ENCODE peak calls at places on chromosomes 13 and 19, in six cellular contexts. One of them, this sample, is unnamed. For H3K4me1, the result is how much of the 10 kb centered on the place peaks cover.

GRCh38 chr13:92158335-92158734 is 759.9 kb downstream of the GPC5 start:
- DNase-seq in heart right ventricle: no peak
- DNase-seq in GM23248: peak
- DNase-seq in CD4-positive, CD25-positive, alpha-beta regulatory T cell: no peak
- DNase-seq in mucosa of descending colon: no peak
- DNase-seq in fibroblast of lung: peak
- DNase-seq in this sample: no peak

GRCh38 chr13:107713314-107713713 is 502.0 kb downstream of the LIG4 start:
- DNase-seq in heart right ventricle: no peak
- DNase-seq in GM23248: peak
- DNase-seq in CD4-positive, CD25-positive, alpha-beta regulatory T cell: no peak
- DNase-seq in mucosa of descending colon: no peak
- DNase-seq in fibroblast of lung: peak
- DNase-seq in this sample: no peak

GRCh38 chr13:46905249-46905648 is 8.4 kb upstream of the HTR2A start:
- DNase-seq in heart right ventricle: no peak
- DNase-seq in GM23248: peak
- DNase-seq in CD4-positive, CD25-positive, alpha-beta regulatory T cell: no peak
- DNase-seq in mucosa of descending colon: no peak
- DNase-seq in fibroblast of lung: no peak
- DNase-seq in this sample: no peak

GRCh38 chr19:49677901-49678674 is 1.0 kb downstream of the PRMT1 start:
- DNase-seq in heart right ventricle: peak
- DNase-seq in GM23248: peak
- DNase-seq in CD4-positive, CD25-positive, alpha-beta regulatory T cell: peak
- DNase-seq in mucosa of descending colon: peak
- DNase-seq in fibroblast of lung: peak
- DNase-seq in this sample: peak

GRCh38 chr13:43227721-43228120 is 204.3 kb downstream of the DNAJC15 start:
- DNase-seq in heart right ventricle: no peak
- DNase-seq in GM23248: peak
- DNase-seq in CD4-positive, CD25-positive, alpha-beta regulatory T cell: no peak
- DNase-seq in mucosa of descending colon: no peak
- DNase-seq in fibroblast of lung: peak
- DNase-seq in this sample: no peak

GRCh38 chr19:16041571-16042386 is 34.5 kb upstream of the TPM4 start:
- DNase-seq in heart right ventricle: peak
- DNase-seq in GM23248: peak
- DNase-seq in CD4-positive, CD25-positive, alpha-beta regulatory T cell: peak
- DNase-seq in mucosa of descending colon: peak
- DNase-seq in fibroblast of lung: peak
- DNase-seq in this sample: peak

GRCh38 chr13:24106429-24106828 is 54.1 kb upstream of the SPATA13 start:
- DNase-seq in heart right ventricle: no peak
- DNase-seq in GM23248: no peak
- DNase-seq in CD4-positive, CD25-positive, alpha-beta regulatory T cell: no peak
- DNase-seq in mucosa of descending colon: no peak
- DNase-seq in fibroblast of lung: no peak
- DNase-seq in this sample: no peak

GRCh38 chr19:1446713-1447564 is 3.0 kb upstream of the APC2 start:
- DNase-seq in heart right ventricle: no peak
- DNase-seq in GM23248: peak
- DNase-seq in CD4-positive, CD25-positive, alpha-beta regulatory T cell: no peak
- DNase-seq in mucosa of descending colon: no peak
- DNase-seq in fibroblast of lung: no peak
- DNase-seq in this sample: no peak

GRCh38 chr19:44401108-44401786 is at the start of gene ZNF285:
- DNase-seq in heart right ventricle: peak
- DNase-seq in GM23248: peak
- DNase-seq in CD4-positive, CD25-positive, alpha-beta regulatory T cell: peak
- DNase-seq in mucosa of descending colon: peak
- DNase-seq in fibroblast of lung: peak
- DNase-seq in this sample: peak

GRCh38 chr19:46859637-46860124 is 1.1 kb upstream of the ARHGAP35 start:
- DNase-seq in heart right ventricle: peak
- DNase-seq in GM23248: peak
- DNase-seq in CD4-positive, CD25-positive, alpha-beta regulatory T cell: no peak
- DNase-seq in mucosa of descending colon: peak
- DNase-seq in fibroblast of lung: no peak
- DNase-seq in this sample: peak

GRCh38 chr19:45442927-45443461 is 19.3 kb upstream of the ERCC1 start:
- DNase-seq in heart right ventricle: peak
- DNase-seq in GM23248: peak
- DNase-seq in CD4-positive, CD25-positive, alpha-beta regulatory T cell: peak
- DNase-seq in mucosa of descending colon: peak
- DNase-seq in fibroblast of lung: peak
- DNase-seq in this sample: peak

GRCh38 chr13:40488869-40489391 is 177.5 kb downstream of the FOXO1 start:
- DNase-seq in heart right ventricle: no peak
- DNase-seq in GM23248: no peak
- DNase-seq in CD4-positive, CD25-positive, alpha-beta regulatory T cell: no peak
- DNase-seq in mucosa of descending colon: no peak
- DNase-seq in fibroblast of lung: no peak
- DNase-seq in this sample: no peak

GRCh38 chr19:3793799-3794198 is 7.6 kb upstream of the MATK start:
- DNase-seq in heart right ventricle: no peak
- DNase-seq in GM23248: no peak
- DNase-seq in CD4-positive, CD25-positive, alpha-beta regulatory T cell: no peak
- DNase-seq in mucosa of descending colon: no peak
- DNase-seq in fibroblast of lung: no peak
- DNase-seq in this sample: no peak

GRCh38 chr19:42606660-42607351 is 12.1 kb upstream of the CEACAM8 start:
- DNase-seq in heart right ventricle: no peak
- DNase-seq in GM23248: peak
- DNase-seq in CD4-positive, CD25-positive, alpha-beta regulatory T cell: peak
- DNase-seq in mucosa of descending colon: peak
- DNase-seq in fibroblast of lung: peak
- DNase-seq in this sample: no peak

GRCh38 chr19:49010453-49010852 is 6.4 kb downstream of the LHB start:
- DNase-seq in heart right ventricle: no peak
- DNase-seq in GM23248: no peak
- DNase-seq in CD4-positive, CD25-positive, alpha-beta regulatory T cell: no peak
- DNase-seq in mucosa of descending colon: no peak
- DNase-seq in fibroblast of lung: no peak
- DNase-seq in this sample: no peak

GRCh38 chr13:100565291-100565690 is 23.3 kb downstream of the GGACT start:
- DNase-seq in heart right ventricle: no peak
- DNase-seq in GM23248: no peak
- DNase-seq in CD4-positive, CD25-positive, alpha-beta regulatory T cell: no peak
- DNase-seq in mucosa of descending colon: no peak
- DNase-seq in fibroblast of lung: no peak
- DNase-seq in this sample: no peak

GRCh38 chr19:8445488-8446001 is 770 bp downstream of the HNRNPM start:
- DNase-seq in heart right ventricle: peak
- DNase-seq in GM23248: peak
- DNase-seq in CD4-positive, CD25-positive, alpha-beta regulatory T cell: no peak
- DNase-seq in mucosa of descending colon: peak
- DNase-seq in fibroblast of lung: peak
- DNase-seq in this sample: no peak

GRCh38 chr13:65293530-65294198 is 1936.5 kb downstream of the PCDH9 start:
- DNase-seq in heart right ventricle: no peak
- DNase-seq in GM23248: no peak
- DNase-seq in CD4-positive, CD25-positive, alpha-beta regulatory T cell: no peak
- DNase-seq in mucosa of descending colon: no peak
- DNase-seq in fibroblast of lung: no peak
- DNase-seq in this sample: no peak

GRCh38 chr19:42433503-42434260 is 6.5 kb upstream of the LIPE start:
- DNase-seq in heart right ventricle: peak
- DNase-seq in GM23248: peak
- DNase-seq in CD4-positive, CD25-positive, alpha-beta regulatory T cell: peak
- DNase-seq in mucosa of descending colon: peak
- DNase-seq in fibroblast of lung: no peak
- DNase-seq in this sample: peak

GRCh38 chr19:28509079-28509895 is 703.7 kb downstream of the UQCRFS1 start:
- DNase-seq in heart right ventricle: no peak
- DNase-seq in GM23248: no peak
- DNase-seq in CD4-positive, CD25-positive, alpha-beta regulatory T cell: no peak
- DNase-seq in mucosa of descending colon: no peak
- DNase-seq in fibroblast of lung: no peak
- DNase-seq in this sample: no peak

GRCh38 chr19:42325896-42326771 is 699 bp downstream of the MEGF8 start:
- DNase-seq in heart right ventricle: no peak
- DNase-seq in GM23248: peak
- DNase-seq in CD4-positive, CD25-positive, alpha-beta regulatory T cell: peak
- DNase-seq in mucosa of descending colon: peak
- DNase-seq in fibroblast of lung: no peak
- DNase-seq in this sample: no peak

GRCh38 chr13:25171517-25172302 is at the start of gene AMER2:
- DNase-seq in heart right ventricle: no peak
- DNase-seq in GM23248: peak
- DNase-seq in CD4-positive, CD25-positive, alpha-beta regulatory T cell: no peak
- DNase-seq in mucosa of descending colon: no peak
- DNase-seq in fibroblast of lung: peak
- DNase-seq in this sample: peak

GRCh38 chr19:39183100-39183499 is 13.7 kb upstream of the NCCRP1 start:
- DNase-seq in heart right ventricle: no peak
- DNase-seq in GM23248: peak
- DNase-seq in CD4-positive, CD25-positive, alpha-beta regulatory T cell: no peak
- DNase-seq in mucosa of descending colon: no peak
- DNase-seq in fibroblast of lung: no peak
- DNase-seq in this sample: no peak

GRCh38 chr19:55956431-55956830 is 8.8 kb downstream of the NLRP8 start:
- DNase-seq in heart right ventricle: no peak
- DNase-seq in GM23248: no peak
- DNase-seq in CD4-positive, CD25-positive, alpha-beta regulatory T cell: no peak
- DNase-seq in mucosa of descending colon: no peak
- DNase-seq in fibroblast of lung: no peak
- DNase-seq in this sample: no peak

GRCh38 chr19:38355728-38356725 is 18.3 kb upstream of the PSMD8 start:
- DNase-seq in heart right ventricle: no peak
- DNase-seq in GM23248: no peak
- DNase-seq in CD4-positive, CD25-positive, alpha-beta regulatory T cell: no peak
- DNase-seq in mucosa of descending colon: no peak
- DNase-seq in fibroblast of lung: no peak
- DNase-seq in this sample: no peak

GRCh38 chr13:29498426-29499040 is 97.0 kb downstream of the SLC7A1 start:
- DNase-seq in heart right ventricle: no peak
- DNase-seq in GM23248: no peak
- DNase-seq in CD4-positive, CD25-positive, alpha-beta regulatory T cell: no peak
- DNase-seq in mucosa of descending colon: no peak
- DNase-seq in fibroblast of lung: no peak
- DNase-seq in this sample: no peak

GRCh38 chr19:35991731-35992450 is 3.1 kb upstream of the SDHAF1 start:
- DNase-seq in heart right ventricle: no peak
- DNase-seq in GM23248: peak
- DNase-seq in CD4-positive, CD25-positive, alpha-beta regulatory T cell: no peak
- DNase-seq in mucosa of descending colon: no peak
- DNase-seq in fibroblast of lung: peak
- DNase-seq in this sample: no peak

GRCh38 chr13:26061947-26062346 is 10.1 kb upstream of the SHISA2 start:
- DNase-seq in heart right ventricle: no peak
- DNase-seq in GM23248: peak
- DNase-seq in CD4-positive, CD25-positive, alpha-beta regulatory T cell: no peak
- DNase-seq in mucosa of descending colon: no peak
- DNase-seq in fibroblast of lung: peak
- DNase-seq in this sample: no peak

GRCh38 chr19:18464646-18465045 is 26.7 kb upstream of the ISYNA1 start:
- DNase-seq in heart right ventricle: peak
- DNase-seq in GM23248: peak
- DNase-seq in CD4-positive, CD25-positive, alpha-beta regulatory T cell: no peak
- DNase-seq in mucosa of descending colon: peak
- DNase-seq in fibroblast of lung: peak
- DNase-seq in this sample: peak

GRCh38 chr19:18467978-18468377 is 30.0 kb upstream of the ISYNA1 start:
- DNase-seq in heart right ventricle: no peak
- DNase-seq in GM23248: no peak
- DNase-seq in CD4-positive, CD25-positive, alpha-beta regulatory T cell: no peak
- DNase-seq in mucosa of descending colon: no peak
- DNase-seq in fibroblast of lung: no peak
- DNase-seq in this sample: no peak

GRCh38 chr19:18466354-18466753 is 28.4 kb upstream of the ISYNA1 start:
- DNase-seq in heart right ventricle: no peak
- DNase-seq in GM23248: no peak
- DNase-seq in CD4-positive, CD25-positive, alpha-beta regulatory T cell: no peak
- DNase-seq in mucosa of descending colon: no peak
- DNase-seq in fibroblast of lung: no peak
- DNase-seq in this sample: no peak

GRCh38 chr19:18465214-18465963 is 27.5 kb upstream of the ISYNA1 start:
- DNase-seq in heart right ventricle: no peak
- DNase-seq in GM23248: no peak
- DNase-seq in CD4-positive, CD25-positive, alpha-beta regulatory T cell: no peak
- DNase-seq in mucosa of descending colon: no peak
- DNase-seq in fibroblast of lung: no peak
- DNase-seq in this sample: no peak

GRCh38 chr19:18465964-18466339 is 28.0 kb upstream of the ISYNA1 start:
- DNase-seq in heart right ventricle: no peak
- DNase-seq in GM23248: no peak
- DNase-seq in CD4-positive, CD25-positive, alpha-beta regulatory T cell: no peak
- DNase-seq in mucosa of descending colon: no peak
- DNase-seq in fibroblast of lung: no peak
- DNase-seq in this sample: no peak
- H3K4me1 ChIP-seq in heart right ventricle: half or more
- H3K4me1 ChIP-seq in GM23248: under half
- H3K4me1 ChIP-seq in CD4-positive, CD25-positive, alpha-beta regulatory T cell: under half
- H3K4me1 ChIP-seq in mucosa of descending colon: under half
- H3K4me1 ChIP-seq in fibroblast of lung: under half
- H3K4me1 ChIP-seq in this sample: under half

GRCh38 chr13:109684084-109684835 is 102.1 kb downstream of the IRS2 start:
- DNase-seq in heart right ventricle: no peak
- DNase-seq in GM23248: no peak
- DNase-seq in CD4-positive, CD25-positive, alpha-beta regulatory T cell: no peak
- DNase-seq in mucosa of descending colon: peak
- DNase-seq in fibroblast of lung: no peak
- DNase-seq in this sample: no peak
- H3K4me3 ChIP-seq in heart right ventricle: peak
- H3K4me3 ChIP-seq in GM23248: no peak
- H3K4me3 ChIP-seq in CD4-positive, CD25-positive, alpha-beta regulatory T cell: no peak
- H3K4me3 ChIP-seq in mucosa of descending colon: no peak
- H3K4me3 ChIP-seq in fibroblast of lung: no peak
- H3K4me3 ChIP-seq in this sample: no peak

GRCh38 chr19:13981988-13982501 is 24.1 kb downstream of the RFX1 start:
- DNase-seq in heart right ventricle: no peak
- DNase-seq in GM23248: no peak
- DNase-seq in CD4-positive, CD25-positive, alpha-beta regulatory T cell: no peak
- DNase-seq in mucosa of descending colon: no peak
- DNase-seq in fibroblast of lung: no peak
- DNase-seq in this sample: no peak
- H3K4me1 ChIP-seq in heart right ventricle: half or more
- H3K4me1 ChIP-seq in GM23248: under half
- H3K4me1 ChIP-seq in CD4-positive, CD25-positive, alpha-beta regulatory T cell: half or more
- H3K4me1 ChIP-seq in mucosa of descending colon: under half
- H3K4me1 ChIP-seq in fibroblast of lung: under half
- H3K4me1 ChIP-seq in this sample: under half

DNA sequence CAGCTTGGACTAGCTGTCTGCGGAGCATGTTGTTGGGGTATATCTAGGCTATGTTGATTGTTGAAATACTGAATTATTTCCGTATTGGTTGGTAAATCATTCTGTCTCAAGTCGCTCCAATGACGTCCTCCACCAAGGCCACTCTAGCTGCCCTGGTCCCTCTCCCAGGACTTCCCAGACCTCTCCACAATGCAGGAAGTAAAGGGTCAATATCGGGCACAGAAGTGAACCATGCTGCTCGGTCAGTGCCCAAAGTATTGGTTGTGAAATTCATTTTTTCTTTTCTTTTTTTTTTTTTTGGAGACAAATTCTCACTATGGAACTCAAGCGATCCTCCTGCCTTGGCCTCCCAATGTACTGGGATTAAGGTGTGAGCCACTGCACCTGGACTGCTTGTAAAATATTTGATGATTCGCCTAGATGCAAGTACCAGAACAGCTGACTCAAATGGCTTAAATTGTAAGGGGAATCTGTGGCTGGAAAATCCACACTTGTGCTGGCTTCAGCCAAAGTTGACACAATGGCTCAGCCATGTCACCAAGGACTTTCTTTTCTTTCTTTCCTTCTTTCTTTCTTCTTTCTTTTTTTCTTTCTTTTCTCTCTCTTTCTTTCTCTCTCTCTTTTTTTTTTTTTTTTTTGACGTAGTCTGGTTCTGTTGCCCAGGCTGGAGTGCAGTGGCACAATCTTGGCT is 43.7 kb downstream of the NUMBL start:
- DNase-seq in heart right ventricle: no peak
- DNase-seq in GM23248: peak
- DNase-seq in CD4-positive, CD25-positive, alpha-beta regulatory T cell: no peak
- DNase-seq in mucosa of descending colon: no peak
- DNase-seq in fibroblast of lung: peak
- DNase-seq in this sample: no peak
- H3K4me3 ChIP-seq in heart right ventricle: peak
- H3K4me3 ChIP-seq in GM23248: peak
- H3K4me3 ChIP-seq in CD4-positive, CD25-positive, alpha-beta regulatory T cell: no peak
- H3K4me3 ChIP-seq in mucosa of descending colon: no peak
- H3K4me3 ChIP-seq in fibroblast of lung: peak
- H3K4me3 ChIP-seq in this sample: no peak